ENCODE peak calls at places on chromosomes 3 and 15, in four cellular contexts. One of them, this sample, is unnamed.

GRCh38 chr3:136950583-136950982 is 7.2 kb upstream of the IL20RB start:
- DNase-seq in upper lobe of right lung: no peak
- DNase-seq in T-helper 2 cell: no peak
- DNase-seq in GM06990: no peak
- DNase-seq in this sample: no peak

GRCh38 chr15:70762469-70763119 is 764 bp downstream of the UACA start:
- DNase-seq in upper lobe of right lung: peak
- DNase-seq in T-helper 2 cell: peak
- DNase-seq in GM06990: peak
- DNase-seq in this sample: peak

GRCh38 chr3:20680990-20681628 is 495.1 kb upstream of the SGO1 start:
- DNase-seq in upper lobe of right lung: no peak
- DNase-seq in T-helper 2 cell: no peak
- DNase-seq in GM06990: no peak
- DNase-seq in this sample: no peak

GRCh38 chr3:186909078-186909853 is 21.1 kb upstream of the ST6GAL1 start:
- DNase-seq in upper lobe of right lung: no peak
- DNase-seq in T-helper 2 cell: peak
- DNase-seq in GM06990: peak
- DNase-seq in this sample: no peak

GRCh38 chr3:65576228-65576627 is 462.5 kb downstream of the MAGI1 start:
- DNase-seq in upper lobe of right lung: no peak
- DNase-seq in T-helper 2 cell: no peak
- DNase-seq in GM06990: no peak
- DNase-seq in this sample: no peak

GRCh38 chr15:40871749-40872617 is 2.1 kb downstream of the RHOV start:
- DNase-seq in upper lobe of right lung: peak
- DNase-seq in T-helper 2 cell: no peak
- DNase-seq in GM06990: peak
- DNase-seq in this sample: no peak

GRCh38 chr3:141439589-141439988 is 47.2 kb upstream of the RASA2 start:
- DNase-seq in upper lobe of right lung: no peak
- DNase-seq in T-helper 2 cell: no peak
- DNase-seq in GM06990: no peak
- DNase-seq in this sample: no peak

GRCh38 chr15:96422153-96422552 is 91.7 kb downstream of the NR2F2 start:
- DNase-seq in upper lobe of right lung: no peak
- DNase-seq in T-helper 2 cell: no peak
- DNase-seq in GM06990: no peak
- DNase-seq in this sample: no peak

GRCh38 chr3:171860830-171861535 is 17.8 kb downstream of the TMEM212 start:
- DNase-seq in upper lobe of right lung: no peak
- DNase-seq in T-helper 2 cell: no peak
- DNase-seq in GM06990: no peak
- DNase-seq in this sample: no peak

GRCh38 chr3:34140606-34141005 is 342.2 kb downstream of the PDCD6IP start:
- DNase-seq in upper lobe of right lung: no peak
- DNase-seq in T-helper 2 cell: no peak
- DNase-seq in GM06990: no peak
- DNase-seq in this sample: no peak

GRCh38 chr3:145286937-145287336 is 874.0 kb downstream of the PLOD2 start:
- DNase-seq in upper lobe of right lung: no peak
- DNase-seq in T-helper 2 cell: no peak
- DNase-seq in GM06990: no peak
- DNase-seq in this sample: no peak

GRCh38 chr15:58839485-58839884 is 68.4 kb downstream of the MINDY2 start:
- DNase-seq in upper lobe of right lung: no peak
- DNase-seq in T-helper 2 cell: peak
- DNase-seq in GM06990: no peak
- DNase-seq in this sample: no peak

GRCh38 chr3:28150465-28151206 is 90.8 kb upstream of the CMC1 start:
- DNase-seq in upper lobe of right lung: no peak
- DNase-seq in T-helper 2 cell: no peak
- DNase-seq in GM06990: no peak
- DNase-seq in this sample: no peak

GRCh38 chr3:11367116-11367781 is 95.1 kb downstream of the ATG7 start:
- DNase-seq in upper lobe of right lung: no peak
- DNase-seq in T-helper 2 cell: no peak
- DNase-seq in GM06990: no peak
- DNase-seq in this sample: no peak

This sample was measured in neuronal stem cell.